ENCODE peak calls at places on chromosomes 4 and X, in four cellular contexts. One of them, this sample, is unnamed.

GRCh38 chr4:138405934-138406567 is 163.9 kb upstream of the SLC7A11 start:
- DNase-seq in K562: no peak
- DNase-seq in H1: no peak
- DNase-seq in HCT116: no peak
- DNase-seq in this sample: no peak

GRCh38 chrX:22041931-22042530 is 9.9 kb downstream of the PHEX start:
- DNase-seq in K562: no peak
- DNase-seq in H1: no peak
- DNase-seq in HCT116: no peak
- DNase-seq in this sample: no peak

GRCh38 chr4:136651278-136651667 is 881.0 kb downstream of the PCDH18 start:
- DNase-seq in K562: no peak
- DNase-seq in H1: no peak
- DNase-seq in HCT116: no peak
- DNase-seq in this sample: no peak

GRCh38 chrX:17860179-17860780 is 818 bp downstream of the RAI2 start:
- DNase-seq in K562: no peak
- DNase-seq in H1: peak
- DNase-seq in HCT116: no peak
- DNase-seq in this sample: no peak

GRCh38 chrX:65522739-65523372 is 11.7 kb downstream of the LAS1L start:
- DNase-seq in K562: no peak
- DNase-seq in H1: no peak
- DNase-seq in HCT116: no peak
- DNase-seq in this sample: no peak

GRCh38 chrX:39652336-39652735 is 445.4 kb downstream of the BCOR start:
- DNase-seq in K562: peak
- DNase-seq in H1: no peak
- DNase-seq in HCT116: peak
- DNase-seq in this sample: no peak

GRCh38 chr4:86357608-86358007 is 2.2 kb downstream of the MAPK10 start:
- DNase-seq in K562: no peak
- DNase-seq in H1: no peak
- DNase-seq in HCT116: no peak
- DNase-seq in this sample: no peak

GRCh38 chr4:3785292-3785565 is 19.0 kb downstream of the ADRA2C start:
- DNase-seq in K562: no peak
- DNase-seq in H1: no peak
- DNase-seq in HCT116: no peak
- DNase-seq in this sample: no peak

GRCh38 chr4:136136566-136136965 is 1395.7 kb downstream of the PCDH18 start:
- DNase-seq in K562: no peak
- DNase-seq in H1: no peak
- DNase-seq in HCT116: no peak
- DNase-seq in this sample: no peak

GRCh38 chrX:107135076-107135964 is 16.7 kb upstream of the RBM41 start:
- DNase-seq in K562: peak
- DNase-seq in H1: no peak
- DNase-seq in HCT116: peak
- DNase-seq in this sample: peak

GRCh38 chr4:170875868-170876267 is 786.1 kb upstream of the AADAT start:
- DNase-seq in K562: no peak
- DNase-seq in H1: no peak
- DNase-seq in HCT116: peak
- DNase-seq in this sample: peak

GRCh38 chrX:10660171-10660570 is 39.8 kb upstream of the MID1 start:
- DNase-seq in K562: no peak
- DNase-seq in H1: no peak
- DNase-seq in HCT116: no peak
- DNase-seq in this sample: no peak

GRCh38 chrX:78322863-78323262 is 4.5 kb downstream of the CYSLTR1 start:
- DNase-seq in K562: no peak
- DNase-seq in H1: no peak
- DNase-seq in HCT116: no peak
- DNase-seq in this sample: no peak

GRCh38 chr4:133694416-133694815 is 507.2 kb downstream of the PABPC4L start:
- DNase-seq in K562: no peak
- DNase-seq in H1: no peak
- DNase-seq in HCT116: no peak
- DNase-seq in this sample: no peak

GRCh38 chr4:158915683-158916241 is 146.9 kb downstream of the FNIP2 start:
- DNase-seq in K562: no peak
- DNase-seq in H1: no peak
- DNase-seq in HCT116: no peak
- DNase-seq in this sample: no peak

GRCh38 chr4:150139297-150139696 is 61.1 kb downstream of the DCLK2 start:
- DNase-seq in K562: no peak
- DNase-seq in H1: no peak
- DNase-seq in HCT116: no peak
- DNase-seq in this sample: no peak

GRCh38 chr4:123826896-123827295 is 430.3 kb downstream of the SPRY1 start:
- DNase-seq in K562: no peak
- DNase-seq in H1: no peak
- DNase-seq in HCT116: no peak
- DNase-seq in this sample: no peak

GRCh38 chr4:19982556-19982955 is 269.1 kb upstream of the SLIT2 start:
- DNase-seq in K562: no peak
- DNase-seq in H1: no peak
- DNase-seq in HCT116: no peak
- DNase-seq in this sample: no peak

GRCh38 chr4:125115941-125116340 is 198.8 kb upstream of the FAT4 start:
- DNase-seq in K562: no peak
- DNase-seq in H1: no peak
- DNase-seq in HCT116: no peak
- DNase-seq in this sample: no peak

GRCh38 chr4:87973283-87974169 is 2.0 kb upstream of the SPP1 start:
- DNase-seq in K562: peak
- DNase-seq in H1: peak
- DNase-seq in HCT116: peak
- DNase-seq in this sample: peak

GRCh38 chrX:130637591-130637990 is 235.8 kb downstream of the RBMX2 start:
- DNase-seq in K562: no peak
- DNase-seq in H1: no peak
- DNase-seq in HCT116: no peak
- DNase-seq in this sample: no peak

GRCh38 chr4:167238226-167238625 is 3.9 kb upstream of the SPOCK3 start:
- DNase-seq in K562: no peak
- DNase-seq in H1: no peak
- DNase-seq in HCT116: no peak
- DNase-seq in this sample: no peak

GRCh38 chr4:105147226-105148151 is 813 bp downstream of the TET2 start:
- DNase-seq in K562: peak
- DNase-seq in H1: no peak
- DNase-seq in HCT116: no peak
- DNase-seq in this sample: peak

GRCh38 chrX:93673869-93674271 is at the start of gene FAM133A:
- DNase-seq in K562: no peak
- DNase-seq in H1: no peak
- DNase-seq in HCT116: no peak
- DNase-seq in this sample: no peak

GRCh38 chr4:22476011-22476410 is 39.9 kb downstream of the ADGRA3 start:
- DNase-seq in K562: no peak
- DNase-seq in H1: no peak
- DNase-seq in HCT116: no peak
- DNase-seq in this sample: no peak

GRCh38 chr4:80199004-80199579 is 1.8 kb downstream of the PRDM8 start:
- DNase-seq in K562: no peak
- DNase-seq in H1: no peak
- DNase-seq in HCT116: no peak
- DNase-seq in this sample: no peak

GRCh38 chr4:80197601-80198444 is 520 bp downstream of the PRDM8 start:
- DNase-seq in K562: no peak
- DNase-seq in H1: peak
- DNase-seq in HCT116: no peak
- DNase-seq in this sample: no peak

GRCh38 chr4:80196259-80197131 is 808 bp upstream of the PRDM8 start:
- DNase-seq in K562: no peak
- DNase-seq in H1: peak
- DNase-seq in HCT116: no peak
- DNase-seq in this sample: no peak

GRCh38 chr4:80195441-80196139 is 1.7 kb upstream of the PRDM8 start:
- DNase-seq in K562: no peak
- DNase-seq in H1: no peak
- DNase-seq in HCT116: no peak
- DNase-seq in this sample: no peak

DNA sequence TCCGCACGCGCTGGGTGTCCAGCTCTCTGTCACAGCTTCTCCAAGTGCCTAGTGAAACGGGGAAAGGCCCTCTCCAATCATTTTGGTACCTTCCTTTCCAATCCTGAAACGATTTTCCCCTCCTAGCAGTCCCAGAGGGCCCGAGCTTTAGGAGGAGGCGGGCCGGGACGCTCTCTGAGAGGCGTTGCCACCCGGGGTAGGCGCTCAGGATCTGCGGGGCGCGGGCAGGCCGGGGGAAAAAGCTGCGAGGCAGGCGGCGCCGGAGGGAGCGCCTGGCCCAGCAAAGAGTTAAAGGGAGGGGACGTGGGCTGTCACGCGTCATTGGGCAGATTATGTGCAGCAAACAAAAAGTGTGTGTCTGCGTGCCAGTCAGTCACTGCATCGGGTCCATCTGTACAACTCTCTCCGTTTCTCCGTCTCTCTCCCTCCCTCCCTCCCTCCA is at the start of gene PRDM8:
- DNase-seq in K562: no peak
- DNase-seq in H1: peak
- DNase-seq in HCT116: no peak
- DNase-seq in this sample: no peak
- TF ChIP-seq EZH2 in K562: no peak
- TF ChIP-seq EZH2 in H1: peak
- TF ChIP-seq EZH2 in HCT116: no peak
- TF ChIP-seq EZH2 in this sample: no peak

GRCh38 chrX:13667940-13668339 is 15.0 kb downstream of the TCEANC start:
- DNase-seq in K562: no peak
- DNase-seq in H1: no peak
- DNase-seq in HCT116: no peak
- DNase-seq in this sample: no peak

GRCh38 chrX:13673016-13673415 is 15.9 kb upstream of the RAB9A start:
- DNase-seq in K562: no peak
- DNase-seq in H1: no peak
- DNase-seq in HCT116: no peak
- DNase-seq in this sample: no peak

GRCh38 chrX:13666836-13667235 is 13.9 kb downstream of the TCEANC start:
- DNase-seq in K562: no peak
- DNase-seq in H1: no peak
- DNase-seq in HCT116: no peak
- DNase-seq in this sample: no peak

GRCh38 chrX:13670197-13670596 is 17.3 kb downstream of the TCEANC start:
- DNase-seq in K562: no peak
- DNase-seq in H1: no peak
- DNase-seq in HCT116: no peak
- DNase-seq in this sample: no peak

GRCh38 chrX:13669246-13669689 is 16.3 kb downstream of the TCEANC start:
- DNase-seq in K562: peak
- DNase-seq in H1: no peak
- DNase-seq in HCT116: peak
- DNase-seq in this sample: peak
- H2AFZ ChIP-seq in K562: peak
- H2AFZ ChIP-seq in H1: no peak
- H2AFZ ChIP-seq in HCT116: peak
- H2AFZ ChIP-seq in this sample: peak

GRCh38 chr4:110475881-110476818 is at the start of gene ENPEP:
- DNase-seq in K562: no peak
- DNase-seq in H1: no peak
- DNase-seq in HCT116: no peak
- DNase-seq in this sample: no peak
- TF ChIP-seq FOSL1 in K562: no peak
- TF ChIP-seq FOSL1 in H1: no peak
- TF ChIP-seq FOSL1 in HCT116: no peak
- TF ChIP-seq FOSL1 in this sample: no peak

GRCh38 chr4:145351162-145351561 is 130.5 kb upstream of the SMAD1 start:
- DNase-seq in K562: no peak
- DNase-seq in H1: no peak
- DNase-seq in HCT116: no peak
- DNase-seq in this sample: no peak

GRCh38 chr4:145347684-145348083 is 134.0 kb upstream of the SMAD1 start:
- DNase-seq in K562: no peak
- DNase-seq in H1: no peak
- DNase-seq in HCT116: no peak
- DNase-seq in this sample: no peak

GRCh38 chr4:145351922-145352321 is 129.7 kb upstream of the SMAD1 start:
- DNase-seq in K562: no peak
- DNase-seq in H1: no peak
- DNase-seq in HCT116: no peak
- DNase-seq in this sample: no peak

GRCh38 chr4:145352438-145353145 is 129.1 kb upstream of the SMAD1 start:
- DNase-seq in K562: no peak
- DNase-seq in H1: no peak
- DNase-seq in HCT116: no peak
- DNase-seq in this sample: no peak
- TF ChIP-seq EZH2 in K562: no peak
- TF ChIP-seq EZH2 in H1: no peak
- TF ChIP-seq EZH2 in HCT116: no peak
- TF ChIP-seq EZH2 in this sample: no peak

DNA sequence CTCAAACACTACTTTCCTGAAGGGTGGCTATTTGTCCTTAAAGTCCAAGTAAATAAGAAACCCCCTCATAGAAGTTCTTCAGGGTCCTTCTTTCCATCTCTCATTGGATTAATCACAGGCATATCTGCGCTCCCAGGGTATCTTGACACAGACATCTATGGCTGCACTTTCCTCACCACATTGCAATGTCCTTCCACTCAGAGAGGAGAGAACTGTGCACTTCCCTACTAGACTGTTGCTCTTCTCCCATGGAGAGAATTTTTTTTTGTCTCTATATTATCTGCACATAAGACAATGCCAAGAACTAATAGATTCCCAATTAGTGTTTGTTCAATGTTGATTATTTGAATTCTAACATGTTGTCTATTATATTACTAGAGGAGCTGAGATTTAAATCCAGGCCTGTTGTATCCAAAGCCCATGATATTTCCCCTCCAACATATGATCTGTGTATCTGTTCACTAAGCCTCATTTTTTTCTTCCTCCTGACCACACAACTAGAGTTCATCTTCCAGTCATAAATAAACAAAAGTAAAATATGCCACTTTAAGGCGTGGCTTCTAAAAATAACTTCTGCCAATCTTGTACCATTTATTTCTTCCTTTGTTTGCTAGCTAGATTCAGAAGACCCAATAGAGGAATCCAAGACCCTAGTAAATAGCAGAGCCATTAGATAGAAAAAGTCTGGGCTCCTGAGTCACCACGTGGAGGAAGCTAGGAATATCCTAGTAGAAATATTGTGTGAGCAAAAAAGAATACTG is 61.5 kb upstream of the FAM241A start:
- DNase-seq in K562: no peak
- DNase-seq in H1: no peak
- DNase-seq in HCT116: no peak
- DNase-seq in this sample: peak
- H2AFZ ChIP-seq in K562: no peak
- H2AFZ ChIP-seq in H1: no peak
- H2AFZ ChIP-seq in HCT116: peak
- H2AFZ ChIP-seq in this sample: no peak

GRCh38 chr4:153440475-153440874 is 25.7 kb upstream of the TMEM131L start:
- DNase-seq in K562: no peak
- DNase-seq in H1: no peak
- DNase-seq in HCT116: no peak
- DNase-seq in this sample: no peak
- TF ChIP-seq FOSL1 in K562: no peak
- TF ChIP-seq FOSL1 in H1: no peak
- TF ChIP-seq FOSL1 in HCT116: no peak
- TF ChIP-seq FOSL1 in this sample: no peak

This sample was measured in HepG2.